ENCODE peak calls at places on chromosomes 13 and 19, in ten cellular contexts. B is WERI-Rb-1, T is thyroid gland, Y is GM12865, Z is lower lobe of right lung, M is GM12878, E is psoas muscle, W is RWPE1, U is thoracic aorta, X is H9. Q is an unnamed sample.
A peak's percentile ranks its signal among the peaks of the same experiment; 100 is the strongest.

GRCh38 chr19:17385878-17386611 is 8.0 kb downstream of the CCDC194 start:
- DNase-seq in W (peak; percentile 66), Y (peak; percentile 71), M (no peak), B (peak; percentile 67), T (peak; percentile 49), X (peak; percentile 89), U (no peak), Z (peak; percentile 79), E (peak; percentile 66), Q (peak; percentile 83)

GRCh38 chr13:64154514-64154913 is 2738.9 kb upstream of the PCDH20 start:
- DNase-seq in E (no peak), M (no peak), Z (no peak), X (no peak), U (no peak), W (no peak), Y (no peak), B (no peak), T (no peak), Q (no peak)

GRCh38 chr13:94640676-94641075 is 39.0 kb downstream of the GPR180 start:
- DNase-seq in X (no peak), Y (no peak), E (no peak), M (no peak), W (no peak), B (no peak), T (no peak), U (no peak), Z (no peak), Q (no peak)

GRCh38 chr13:32840840-32841713 is 175.1 kb upstream of the KL start:
- DNase-seq in Y (peak; percentile 88), W (no peak), E (no peak), U (no peak), Z (no peak), T (peak; percentile 76), X (no peak), B (no peak), M (peak; percentile 70), Q (peak; percentile 37)

GRCh38 chr19:3899531-3900294 is 19.2 kb downstream of the ATCAY start:
- DNase-seq in T (no peak), E (no peak), W (no peak), U (peak; percentile 13), Z (no peak), M (no peak), X (no peak), B (no peak), Y (no peak), Q (no peak)

GRCh38 chr13:46975173-46975572 is 78.3 kb upstream of the HTR2A start:
- DNase-seq in W (no peak), Z (no peak), B (no peak), M (no peak), X (no peak), U (no peak), Y (no peak), E (no peak), T (no peak), Q (no peak)

GRCh38 chr19:493391-494170 is 2.7 kb upstream of the MADCAM1 start:
- DNase-seq in E (peak; percentile 16), Y (no peak), U (no peak), X (peak; percentile 36), M (no peak), Z (no peak), W (no peak), T (no peak), B (no peak), Q (no peak)

GRCh38 chr19:47657719-47658118 is 48.8 kb downstream of the BICRA start:
- DNase-seq in Z (no peak), Y (no peak), B (no peak), X (no peak), E (no peak), T (no peak), U (no peak), M (no peak), W (no peak), Q (no peak)

GRCh38 chr19:18204394-18205179 is 745 bp upstream of the RAB3A start:
- DNase-seq in Y (no peak), X (no peak), Z (no peak), U (no peak), T (no peak), M (no peak), W (peak; percentile 73), E (peak; percentile 31), B (peak; percentile 56), Q (peak; percentile 41)

GRCh38 chr19:3097442-3097871 is 3.3 kb downstream of the GNA11 start:
- DNase-seq in U (no peak), W (no peak), M (no peak), E (no peak), Z (no peak), X (no peak), B (no peak), Y (no peak), T (no peak), Q (no peak)

GRCh38 chr13:29743229-29743786 is 107.1 kb downstream of the UBL3 start:
- DNase-seq in W (no peak), Y (no peak), B (no peak), X (no peak), M (no peak), Z (no peak), E (peak; percentile 54), T (peak; percentile 23), U (no peak), Q (no peak)
- TF ChIP-seq CTCF in W (no peak), Y (no peak), B (no peak), X (no peak), M (no peak), Z (no peak), E (no peak), T (no peak), U (no peak), Q (no peak)

DNA sequence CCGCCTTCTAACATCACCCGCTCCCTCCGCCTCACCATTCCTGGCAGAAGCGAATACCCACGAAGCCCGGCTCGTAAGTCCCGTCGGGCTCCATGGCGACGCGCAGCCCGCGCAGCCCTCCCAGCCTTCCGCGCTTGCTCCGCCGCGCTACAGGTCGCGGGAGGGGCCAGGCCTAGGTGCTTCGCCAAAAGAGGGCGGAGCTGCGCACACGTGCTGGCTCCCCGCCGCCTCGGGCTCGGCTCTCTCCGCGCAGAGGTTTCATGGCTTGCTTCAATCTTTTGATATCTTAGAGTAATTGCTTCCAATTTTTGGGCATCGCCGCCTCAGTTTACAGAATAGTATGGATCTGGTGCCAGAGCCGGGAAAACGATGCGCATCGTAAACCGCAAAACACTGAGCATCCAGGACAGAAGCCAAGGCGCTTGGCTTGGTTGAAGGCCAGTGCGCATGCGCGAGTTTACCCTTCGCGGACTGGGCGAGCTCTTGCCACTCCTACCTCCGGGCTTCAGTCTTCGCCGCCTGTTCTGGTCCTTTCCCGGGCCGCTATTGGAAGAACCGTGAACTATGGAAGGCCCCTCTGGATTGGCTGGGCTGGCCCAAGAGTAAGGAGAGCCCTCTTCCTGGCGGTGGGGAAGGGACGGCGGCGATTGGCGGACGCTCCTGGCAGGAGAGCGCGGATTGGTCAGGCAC is at the start of gene POLR2I:
- DNase-seq in Z (peak; percentile 99), M (peak; percentile 97), W (peak; percentile 99), X (peak; percentile 100), Y (peak; percentile 100), E (peak; percentile 99), U (peak; percentile 99), T (peak; percentile 99), B (peak; percentile 99), Q (peak; percentile 99)
- TF ChIP-seq CTCF in Z (no peak), M (no peak), W (no peak), X (no peak), Y (no peak), E (no peak), U (no peak), T (no peak), B (no peak), Q (no peak)

GRCh38 chr13:23510979-23511735 is 59.1 kb upstream of the TNFRSF19 start:
- DNase-seq in U (no peak), Z (no peak), E (no peak), W (no peak), M (peak; percentile 62), X (no peak), T (peak; percentile 8), Y (peak; percentile 89), B (peak; percentile 61), Q (peak; percentile 49)

GRCh38 chr13:23513460-23513859 is 56.8 kb upstream of the TNFRSF19 start:
- DNase-seq in T (no peak), U (no peak), M (no peak), Y (no peak), B (no peak), Z (no peak), X (no peak), E (no peak), W (no peak), Q (no peak)

GRCh38 chr13:23515116-23515515 is 55.1 kb upstream of the TNFRSF19 start:
- DNase-seq in X (no peak), Z (no peak), T (no peak), W (no peak), M (no peak), Y (no peak), U (no peak), E (no peak), B (no peak), Q (no peak)

GRCh38 chr13:23514076-23514475 is 56.1 kb upstream of the TNFRSF19 start:
- DNase-seq in W (no peak), Y (no peak), Z (no peak), T (no peak), U (no peak), M (no peak), B (no peak), E (no peak), X (no peak), Q (no peak)

DNA sequence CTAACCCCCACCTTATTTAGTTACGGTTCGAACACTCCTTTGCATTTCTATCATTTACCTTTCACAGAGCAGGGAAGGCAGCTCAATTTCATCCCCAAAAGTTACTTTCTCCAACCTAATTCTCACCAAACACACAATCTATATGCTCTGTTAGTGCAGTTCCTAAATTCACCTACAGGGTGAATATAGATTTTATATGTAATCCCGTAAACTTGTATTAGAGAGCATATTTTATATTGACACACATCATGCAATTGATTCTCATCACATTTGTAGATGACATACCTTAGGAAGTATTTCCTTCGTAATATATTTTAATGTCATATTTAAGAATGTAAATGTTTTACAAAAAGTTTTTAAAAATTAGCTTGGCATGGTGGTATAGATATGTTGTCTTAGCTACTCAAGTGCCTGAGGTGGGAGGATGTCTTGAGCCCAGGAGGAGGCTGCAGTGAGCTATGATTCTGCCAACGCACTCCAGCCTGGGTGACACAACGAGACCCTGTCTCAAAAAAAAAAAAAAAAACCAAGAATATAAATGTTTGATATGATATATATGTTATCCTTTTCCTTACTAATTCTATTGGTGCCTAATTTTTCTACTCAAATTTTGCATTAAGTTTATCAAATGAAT is 57.3 kb upstream of the TNFRSF19 start:
- DNase-seq in Z (no peak), U (no peak), B (no peak), E (no peak), M (no peak), W (no peak), X (no peak), Y (peak; percentile 52), T (no peak), Q (no peak)
- TF ChIP-seq CTCF in Z (no peak), U (no peak), B (no peak), E (no peak), M (peak; percentile 17), W (no peak), X (peak; percentile 59), Y (no peak), T (no peak), Q (peak; percentile 12)

DNA sequence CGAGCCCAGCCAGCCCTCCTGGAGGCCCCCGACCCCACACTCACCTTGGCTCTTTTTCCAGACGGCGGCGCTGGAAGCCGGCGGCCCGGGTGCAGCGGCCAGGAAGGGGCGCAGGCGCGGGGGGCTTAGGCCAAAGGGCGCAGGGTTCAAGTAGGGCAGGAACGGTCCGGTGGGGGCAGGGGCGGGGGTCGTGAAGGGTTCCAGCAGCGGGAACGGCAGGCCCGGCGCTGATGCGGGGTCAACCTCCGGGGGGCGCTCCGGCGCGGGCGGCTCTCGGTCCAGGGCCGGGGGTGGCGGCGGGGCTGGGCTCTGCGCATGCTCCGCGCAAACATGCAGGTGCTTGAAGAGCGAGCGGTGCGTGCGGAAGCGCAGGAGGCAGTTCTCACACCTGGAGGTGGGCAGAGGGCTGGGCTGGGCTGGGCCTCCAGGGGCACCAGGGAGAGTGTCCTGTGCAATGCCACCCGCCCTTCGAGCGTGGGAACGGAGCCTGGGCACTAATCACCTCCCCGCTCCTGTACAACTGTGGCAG is 2.3 kb downstream of the ZNF414 start:
- DNase-seq in Z (no peak), X (no peak), M (no peak), E (no peak), B (no peak), W (no peak), U (no peak), T (peak; percentile 71), Y (no peak), Q (no peak)
- TF ChIP-seq CTCF in Z (peak; percentile 14), X (peak; percentile 41), M (no peak), E (no peak), B (no peak), W (no peak), U (no peak), T (peak; percentile 16), Y (peak; percentile 9), Q (no peak)